ENCODE peak calls at places on chromosomes 13 and 19, in five cellular contexts. One of them, this sample, is unnamed.

GRCh38 chr19:49212302-49212701 is 54.7 kb downstream of the TRPM4 start:
- DNase-seq in HCT116: no peak
- DNase-seq in HFF-Myc: no peak
- DNase-seq in heart left ventricle: no peak
- DNase-seq in cardiac fibroblast: peak
- DNase-seq in this sample: no peak

GRCh38 chr19:29329460-29330134 is 116.6 kb upstream of the UQCRFS1 start:
- DNase-seq in HCT116: no peak
- DNase-seq in HFF-Myc: no peak
- DNase-seq in heart left ventricle: no peak
- DNase-seq in cardiac fibroblast: no peak
- DNase-seq in this sample: no peak

GRCh38 chr19:13044160-13044853 is 49.0 kb downstream of the NFIX start:
- DNase-seq in HCT116: no peak
- DNase-seq in HFF-Myc: no peak
- DNase-seq in heart left ventricle: no peak
- DNase-seq in cardiac fibroblast: no peak
- DNase-seq in this sample: peak

GRCh38 chr19:47445937-47446402 is 25.7 kb downstream of the SLC8A2 start:
- DNase-seq in HCT116: no peak
- DNase-seq in HFF-Myc: no peak
- DNase-seq in heart left ventricle: no peak
- DNase-seq in cardiac fibroblast: peak
- DNase-seq in this sample: no peak

GRCh38 chr19:35973487-35973886 is 21.5 kb upstream of the SDHAF1 start:
- DNase-seq in HCT116: no peak
- DNase-seq in HFF-Myc: no peak
- DNase-seq in heart left ventricle: no peak
- DNase-seq in cardiac fibroblast: no peak
- DNase-seq in this sample: no peak

GRCh38 chr19:23283925-23284324 is 33.7 kb upstream of the ZNF724 start:
- DNase-seq in HCT116: peak
- DNase-seq in HFF-Myc: no peak
- DNase-seq in heart left ventricle: peak
- DNase-seq in cardiac fibroblast: peak
- DNase-seq in this sample: no peak

GRCh38 chr13:35787937-35788336 is 311.4 kb upstream of the MAB21L1 start:
- DNase-seq in HCT116: no peak
- DNase-seq in HFF-Myc: no peak
- DNase-seq in heart left ventricle: no peak
- DNase-seq in cardiac fibroblast: peak
- DNase-seq in this sample: no peak

GRCh38 chr13:38308736-38309135 is 40.9 kb upstream of the UFM1 start:
- DNase-seq in HCT116: no peak
- DNase-seq in HFF-Myc: no peak
- DNase-seq in heart left ventricle: no peak
- DNase-seq in cardiac fibroblast: peak
- DNase-seq in this sample: peak

GRCh38 chr13:23619073-23619855 is 49.1 kb downstream of the TNFRSF19 start:
- DNase-seq in HCT116: no peak
- DNase-seq in HFF-Myc: no peak
- DNase-seq in heart left ventricle: no peak
- DNase-seq in cardiac fibroblast: no peak
- DNase-seq in this sample: no peak

GRCh38 chr19:2135474-2136402 is 15.6 kb downstream of the AP3D1 start:
- DNase-seq in HCT116: no peak
- DNase-seq in HFF-Myc: no peak
- DNase-seq in heart left ventricle: no peak
- DNase-seq in cardiac fibroblast: no peak
- DNase-seq in this sample: no peak

GRCh38 chr13:46334423-46334822 is 52.6 kb downstream of the RUBCNL start:
- DNase-seq in HCT116: no peak
- DNase-seq in HFF-Myc: no peak
- DNase-seq in heart left ventricle: no peak
- DNase-seq in cardiac fibroblast: no peak
- DNase-seq in this sample: no peak

GRCh38 chr13:64556391-64556790 is 2673.7 kb downstream of the PCDH9 start:
- DNase-seq in HCT116: no peak
- DNase-seq in HFF-Myc: no peak
- DNase-seq in heart left ventricle: no peak
- DNase-seq in cardiac fibroblast: no peak
- DNase-seq in this sample: peak

GRCh38 chr19:35430382-35431146 is 17.5 kb upstream of the FFAR2 start:
- DNase-seq in HCT116: no peak
- DNase-seq in HFF-Myc: no peak
- DNase-seq in heart left ventricle: no peak
- DNase-seq in cardiac fibroblast: peak
- DNase-seq in this sample: no peak

GRCh38 chr19:35742121-35742724 is at the start of gene IGFLR1:
- DNase-seq in HCT116: no peak
- DNase-seq in HFF-Myc: no peak
- DNase-seq in heart left ventricle: no peak
- DNase-seq in cardiac fibroblast: no peak
- DNase-seq in this sample: no peak

GRCh38 chr13:107678075-107678689 is 537.2 kb downstream of the LIG4 start:
- DNase-seq in HCT116: no peak
- DNase-seq in HFF-Myc: no peak
- DNase-seq in heart left ventricle: no peak
- DNase-seq in cardiac fibroblast: peak
- DNase-seq in this sample: no peak
- TF ChIP-seq CTCF in HCT116: no peak
- TF ChIP-seq CTCF in HFF-Myc: no peak
- TF ChIP-seq CTCF in heart left ventricle: no peak
- TF ChIP-seq CTCF in cardiac fibroblast: no peak
- TF ChIP-seq CTCF in this sample: peak

GRCh38 chr13:26112843-26113242 is 61.0 kb upstream of the SHISA2 start:
- DNase-seq in HCT116: no peak
- DNase-seq in HFF-Myc: no peak
- DNase-seq in heart left ventricle: no peak
- DNase-seq in cardiac fibroblast: no peak
- DNase-seq in this sample: no peak

GRCh38 chr13:26111797-26112196 is 60.0 kb upstream of the SHISA2 start:
- DNase-seq in HCT116: no peak
- DNase-seq in HFF-Myc: no peak
- DNase-seq in heart left ventricle: no peak
- DNase-seq in cardiac fibroblast: no peak
- DNase-seq in this sample: no peak

DNA sequence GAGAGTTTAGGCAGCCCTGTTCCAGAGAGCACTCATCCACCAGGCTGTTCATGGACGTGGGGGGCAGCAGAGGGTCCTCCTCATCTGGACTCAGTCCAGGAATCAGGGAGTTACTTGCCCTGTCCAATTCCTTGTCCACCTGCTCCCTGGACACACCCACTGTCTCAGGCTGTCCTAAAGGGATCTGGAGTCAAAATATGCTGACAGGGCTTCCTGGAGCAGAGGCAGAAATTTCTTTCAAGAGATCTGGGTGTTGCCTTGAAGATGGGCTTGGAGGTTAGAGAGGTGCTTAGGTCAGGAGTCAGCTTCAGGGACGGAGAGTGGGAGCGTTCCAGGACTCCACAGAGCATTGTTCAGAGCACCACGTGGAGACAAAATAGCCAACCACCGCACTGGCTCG is 65.8 kb upstream of the SHISA2 start:
- DNase-seq in HCT116: no peak
- DNase-seq in HFF-Myc: no peak
- DNase-seq in heart left ventricle: no peak
- DNase-seq in cardiac fibroblast: no peak
- DNase-seq in this sample: no peak
- TF ChIP-seq CTCF in HCT116: no peak
- TF ChIP-seq CTCF in HFF-Myc: no peak
- TF ChIP-seq CTCF in heart left ventricle: no peak
- TF ChIP-seq CTCF in cardiac fibroblast: no peak
- TF ChIP-seq CTCF in this sample: no peak

GRCh38 chr19:31461814-31462539 is 112.7 kb upstream of the TSHZ3 start:
- DNase-seq in HCT116: no peak
- DNase-seq in HFF-Myc: no peak
- DNase-seq in heart left ventricle: no peak
- DNase-seq in cardiac fibroblast: peak
- DNase-seq in this sample: no peak
- TF ChIP-seq CTCF in HCT116: no peak
- TF ChIP-seq CTCF in HFF-Myc: no peak
- TF ChIP-seq CTCF in heart left ventricle: no peak
- TF ChIP-seq CTCF in cardiac fibroblast: peak
- TF ChIP-seq CTCF in this sample: peak

GRCh38 chr13:29908917-29909755 is 58.7 kb upstream of the UBL3 start:
- DNase-seq in HCT116: no peak
- DNase-seq in HFF-Myc: no peak
- DNase-seq in heart left ventricle: no peak
- DNase-seq in cardiac fibroblast: no peak
- DNase-seq in this sample: no peak
- TF ChIP-seq CTCF in HCT116: no peak
- TF ChIP-seq CTCF in HFF-Myc: no peak
- TF ChIP-seq CTCF in heart left ventricle: no peak
- TF ChIP-seq CTCF in cardiac fibroblast: no peak
- TF ChIP-seq CTCF in this sample: no peak

DNA sequence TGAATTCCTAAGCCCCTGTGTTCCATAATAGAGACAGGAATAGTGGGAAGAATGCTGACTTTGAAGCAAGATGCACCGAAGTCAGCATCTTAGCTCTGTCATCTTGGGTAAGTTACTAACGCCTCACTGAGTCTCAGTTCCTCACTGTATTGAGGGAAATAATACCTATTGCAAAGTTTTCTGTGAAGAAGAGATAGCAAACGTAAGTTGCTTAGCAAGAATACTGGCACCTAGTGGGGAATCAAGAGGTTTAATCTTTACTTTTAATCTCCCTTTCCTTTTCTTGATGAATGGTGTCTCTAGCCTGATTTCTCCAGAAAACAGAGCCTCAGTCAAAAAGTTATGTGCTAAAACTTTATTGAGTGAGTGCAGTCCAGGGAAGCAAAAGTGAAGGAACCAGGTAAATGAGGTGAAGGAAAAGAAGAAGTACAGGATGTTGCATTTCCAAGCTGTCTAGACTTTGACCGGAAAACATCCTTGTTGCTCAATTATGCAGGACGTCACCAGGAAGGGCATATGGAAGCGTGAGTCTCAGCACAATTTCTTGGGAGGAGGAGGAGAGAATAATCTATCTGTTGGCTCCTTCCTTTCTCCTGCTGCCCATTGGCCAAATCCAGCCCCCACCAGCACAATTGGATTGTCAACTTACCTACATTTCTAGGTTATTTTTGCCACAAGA is 210.0 kb downstream of the B3GLCT start:
- DNase-seq in HCT116: no peak
- DNase-seq in HFF-Myc: no peak
- DNase-seq in heart left ventricle: no peak
- DNase-seq in cardiac fibroblast: no peak
- DNase-seq in this sample: peak
- TF ChIP-seq CTCF in HCT116: peak
- TF ChIP-seq CTCF in HFF-Myc: no peak
- TF ChIP-seq CTCF in heart left ventricle: no peak
- TF ChIP-seq CTCF in cardiac fibroblast: peak
- TF ChIP-seq CTCF in this sample: peak

DNA sequence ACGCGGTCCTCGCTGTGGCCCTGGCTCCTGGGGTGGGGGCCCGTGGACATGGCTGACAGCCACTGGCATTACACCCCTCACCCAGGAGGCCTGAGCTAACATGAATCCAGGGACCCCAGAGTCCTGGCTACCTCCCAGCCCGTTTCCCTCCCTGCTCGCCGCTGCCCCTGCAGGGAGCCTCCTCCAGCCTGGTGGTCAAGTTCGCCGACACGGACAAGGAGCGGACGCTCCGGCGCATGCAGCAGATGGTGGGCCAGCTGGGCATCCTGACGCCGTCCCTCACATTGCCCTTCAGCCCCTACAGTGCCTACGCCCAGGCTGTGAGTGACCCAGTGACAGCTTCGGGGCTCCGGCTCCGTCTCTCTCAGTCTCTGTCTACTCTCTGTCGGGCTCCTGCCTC is 56.6 kb downstream of the CELF5 start:
- DNase-seq in HCT116: no peak
- DNase-seq in HFF-Myc: no peak
- DNase-seq in heart left ventricle: no peak
- DNase-seq in cardiac fibroblast: no peak
- DNase-seq in this sample: no peak
- TF ChIP-seq CTCF in HCT116: no peak
- TF ChIP-seq CTCF in HFF-Myc: no peak
- TF ChIP-seq CTCF in heart left ventricle: no peak
- TF ChIP-seq CTCF in cardiac fibroblast: no peak
- TF ChIP-seq CTCF in this sample: no peak

GRCh38 chr19:55247621-55248099 is 11.2 kb downstream of the PPP6R1 start:
- DNase-seq in HCT116: no peak
- DNase-seq in HFF-Myc: peak
- DNase-seq in heart left ventricle: peak
- DNase-seq in cardiac fibroblast: peak
- DNase-seq in this sample: no peak
- TF ChIP-seq CTCF in HCT116: no peak
- TF ChIP-seq CTCF in HFF-Myc: no peak
- TF ChIP-seq CTCF in heart left ventricle: no peak
- TF ChIP-seq CTCF in cardiac fibroblast: no peak
- TF ChIP-seq CTCF in this sample: no peak

GRCh38 chr19:3881272-3882040 is 971 bp downstream of the ATCAY start:
- DNase-seq in HCT116: no peak
- DNase-seq in HFF-Myc: no peak
- DNase-seq in heart left ventricle: no peak
- DNase-seq in cardiac fibroblast: no peak
- DNase-seq in this sample: no peak

GRCh38 chr19:3882041-3882384 is 1.5 kb downstream of the ATCAY start:
- DNase-seq in HCT116: no peak
- DNase-seq in HFF-Myc: no peak
- DNase-seq in heart left ventricle: no peak
- DNase-seq in cardiac fibroblast: no peak
- DNase-seq in this sample: no peak

GRCh38 chr19:3880471-3881271 is at the start of gene ATCAY:
- DNase-seq in HCT116: no peak
- DNase-seq in HFF-Myc: no peak
- DNase-seq in heart left ventricle: no peak
- DNase-seq in cardiac fibroblast: no peak
- DNase-seq in this sample: no peak

GRCh38 chr19:3879656-3880055 is 829 bp upstream of the ATCAY start:
- DNase-seq in HCT116: no peak
- DNase-seq in HFF-Myc: no peak
- DNase-seq in heart left ventricle: no peak
- DNase-seq in cardiac fibroblast: no peak
- DNase-seq in this sample: no peak
- TF ChIP-seq CTCF in HCT116: peak
- TF ChIP-seq CTCF in HFF-Myc: peak
- TF ChIP-seq CTCF in heart left ventricle: no peak
- TF ChIP-seq CTCF in cardiac fibroblast: no peak
- TF ChIP-seq CTCF in this sample: no peak